ENCODE peak calls at places on chromosomes 6 and 20, in seven cellular contexts. One of them, this sample, is unnamed.
A peak's percentile ranks its signal among the peaks of the same experiment; 100 is the strongest.

GRCh38 chr20:24106155-24106800 is 117.7 kb upstream of the GGTLC1 start:
- DNase-seq in H1: no peak
- DNase-seq in HepG2: no peak
- DNase-seq in K562: no peak
- DNase-seq in NB4: no peak
- DNase-seq in A549: no peak
- DNase-seq in WTC11: no peak
- DNase-seq in this sample: peak; percentile 61

GRCh38 chr20:36061754-36062153 is 92.8 kb upstream of the EPB41L1 start:
- DNase-seq in K562: no peak
- DNase-seq in HepG2: no peak
- DNase-seq in NB4: no peak
- DNase-seq in WTC11: no peak
- DNase-seq in A549: no peak
- DNase-seq in H1: no peak
- DNase-seq in this sample: no peak

GRCh38 chr20:62741701-62742491 is 33.3 kb downstream of the NTSR1 start:
- DNase-seq in WTC11: no peak
- DNase-seq in NB4: no peak
- DNase-seq in H1: no peak
- DNase-seq in K562: no peak
- DNase-seq in A549: no peak
- DNase-seq in HepG2: no peak
- DNase-seq in this sample: no peak

GRCh38 chr6:49087372-49087771 is 375.7 kb downstream of the MMUT start:
- DNase-seq in WTC11: no peak
- DNase-seq in A549: no peak
- DNase-seq in H1: no peak
- DNase-seq in NB4: no peak
- DNase-seq in HepG2: no peak
- DNase-seq in K562: no peak
- DNase-seq in this sample: no peak

GRCh38 chr6:136063095-136063494 is 187.0 kb downstream of the MTFR2 start:
- DNase-seq in K562: no peak
- DNase-seq in H1: no peak
- DNase-seq in HepG2: no peak
- DNase-seq in WTC11: no peak
- DNase-seq in NB4: no peak
- DNase-seq in A549: no peak
- DNase-seq in this sample: no peak

GRCh38 chr6:21158873-21159272 is 434.7 kb upstream of the SOX4 start:
- DNase-seq in WTC11: no peak
- DNase-seq in NB4: no peak
- DNase-seq in K562: no peak
- DNase-seq in A549: no peak
- DNase-seq in H1: no peak
- DNase-seq in HepG2: no peak
- DNase-seq in this sample: no peak

GRCh38 chr20:48703107-48703506 is 124.7 kb downstream of the PREX1 start:
- DNase-seq in A549: no peak
- DNase-seq in K562: no peak
- DNase-seq in NB4: no peak
- DNase-seq in H1: no peak
- DNase-seq in WTC11: no peak
- DNase-seq in HepG2: no peak
- DNase-seq in this sample: no peak

GRCh38 chr20:742156-742555 is 26.1 kb downstream of the SLC52A3 start:
- DNase-seq in A549: no peak
- DNase-seq in NB4: no peak
- DNase-seq in K562: no peak
- DNase-seq in H1: no peak
- DNase-seq in WTC11: no peak
- DNase-seq in HepG2: no peak
- DNase-seq in this sample: no peak

GRCh38 chr6:162833776-162834175 is 106.0 kb downstream of the PACRG start:
- DNase-seq in A549: no peak
- DNase-seq in NB4: peak; percentile 96
- DNase-seq in WTC11: no peak
- DNase-seq in HepG2: no peak
- DNase-seq in H1: no peak
- DNase-seq in K562: no peak
- DNase-seq in this sample: no peak

GRCh38 chr6:42338573-42339218 is 113.0 kb downstream of the TRERF1 start:
- DNase-seq in HepG2: no peak
- DNase-seq in H1: no peak
- DNase-seq in A549: peak; percentile 75
- DNase-seq in WTC11: no peak
- DNase-seq in K562: no peak
- DNase-seq in NB4: peak; percentile 96
- DNase-seq in this sample: peak; percentile 84

GRCh38 chr6:132598473-132598872 is 8.9 kb upstream of the TAAR5 start:
- DNase-seq in K562: peak; percentile 22
- DNase-seq in H1: no peak
- DNase-seq in A549: peak; percentile 26
- DNase-seq in WTC11: peak; percentile 14
- DNase-seq in NB4: peak; percentile 27
- DNase-seq in HepG2: peak; percentile 57
- DNase-seq in this sample: no peak

GRCh38 chr6:41547799-41548097 is 1.6 kb downstream of the FOXP4 start:
- DNase-seq in NB4: no peak
- DNase-seq in A549: no peak
- DNase-seq in WTC11: no peak
- DNase-seq in K562: no peak
- DNase-seq in HepG2: no peak
- DNase-seq in H1: no peak
- DNase-seq in this sample: no peak

GRCh38 chr6:14917101-14917500 is 328.8 kb upstream of the JARID2 start:
- DNase-seq in H1: no peak
- DNase-seq in K562: no peak
- DNase-seq in A549: no peak
- DNase-seq in HepG2: no peak
- DNase-seq in NB4: peak; percentile 46
- DNase-seq in WTC11: no peak
- DNase-seq in this sample: no peak

GRCh38 chr20:25319241-25320034 is 71.2 kb downstream of the ABHD12 start:
- DNase-seq in WTC11: no peak
- DNase-seq in K562: no peak
- DNase-seq in H1: no peak
- DNase-seq in HepG2: no peak
- DNase-seq in NB4: no peak
- DNase-seq in A549: no peak
- DNase-seq in this sample: no peak

GRCh38 chr6:13708679-13709261 is 2.9 kb downstream of the RANBP9 start:
- DNase-seq in K562: no peak
- DNase-seq in HepG2: no peak
- DNase-seq in NB4: peak; percentile 35
- DNase-seq in A549: no peak
- DNase-seq in H1: no peak
- DNase-seq in WTC11: no peak
- DNase-seq in this sample: peak; percentile 61

GRCh38 chr6:16669227-16669626 is 92.0 kb downstream of the ATXN1 start:
- DNase-seq in A549: no peak
- DNase-seq in WTC11: no peak
- DNase-seq in H1: no peak
- DNase-seq in NB4: peak; percentile 38
- DNase-seq in K562: no peak
- DNase-seq in HepG2: peak; percentile 33
- DNase-seq in this sample: peak; percentile 94

GRCh38 chr6:111950661-111951426 is 77.6 kb upstream of the FYN start:
- DNase-seq in H1: no peak
- DNase-seq in HepG2: no peak
- DNase-seq in WTC11: no peak
- DNase-seq in K562: no peak
- DNase-seq in A549: no peak
- DNase-seq in NB4: no peak
- DNase-seq in this sample: no peak

GRCh38 chr20:23264545-23264944 is 86.0 kb upstream of the NXT1 start:
- DNase-seq in K562: no peak
- DNase-seq in A549: no peak
- DNase-seq in WTC11: no peak
- DNase-seq in HepG2: no peak
- DNase-seq in H1: no peak
- DNase-seq in NB4: no peak
- DNase-seq in this sample: no peak

GRCh38 chr6:106444777-106445507 is 84.4 kb downstream of the CRYBG1 start:
- DNase-seq in HepG2: peak; percentile 58
- DNase-seq in NB4: peak; percentile 81
- DNase-seq in A549: peak; percentile 63
- DNase-seq in H1: no peak
- DNase-seq in WTC11: no peak
- DNase-seq in K562: peak; percentile 71
- DNase-seq in this sample: peak; percentile 52

GRCh38 chr6:54579011-54579410 is 267.6 kb upstream of the FAM83B start:
- DNase-seq in H1: no peak
- DNase-seq in WTC11: no peak
- DNase-seq in K562: no peak
- DNase-seq in NB4: no peak
- DNase-seq in HepG2: no peak
- DNase-seq in A549: no peak
- DNase-seq in this sample: no peak

GRCh38 chr6:2388554-2389324 is 143.3 kb upstream of the GMDS start:
- DNase-seq in NB4: no peak
- DNase-seq in HepG2: no peak
- DNase-seq in WTC11: no peak
- DNase-seq in K562: no peak
- DNase-seq in A549: no peak
- DNase-seq in H1: no peak
- DNase-seq in this sample: no peak

GRCh38 chr6:108563292-108563691 is 2.6 kb downstream of the FOXO3 start:
- DNase-seq in H1: no peak
- DNase-seq in K562: no peak
- DNase-seq in WTC11: no peak
- DNase-seq in A549: no peak
- DNase-seq in NB4: no peak
- DNase-seq in HepG2: no peak
- DNase-seq in this sample: no peak

GRCh38 chr6:163485388-163485851 is 70.9 kb downstream of the QKI start:
- DNase-seq in NB4: peak; percentile 28
- DNase-seq in HepG2: no peak
- DNase-seq in K562: peak; percentile 59
- DNase-seq in WTC11: no peak
- DNase-seq in H1: no peak
- DNase-seq in A549: no peak
- DNase-seq in this sample: no peak

GRCh38 chr20:17570347-17571152 is 675 bp downstream of the DSTN start:
- DNase-seq in H1: peak; percentile 64
- DNase-seq in HepG2: peak; percentile 61
- DNase-seq in WTC11: peak; percentile 44
- DNase-seq in NB4: peak; percentile 66
- DNase-seq in A549: no peak
- DNase-seq in K562: peak; percentile 42
- DNase-seq in this sample: peak; percentile 69

GRCh38 chr6:170047813-170048212 is 243.1 kb downstream of the DLL1 start:
- DNase-seq in H1: no peak
- DNase-seq in NB4: peak; percentile 25
- DNase-seq in HepG2: no peak
- DNase-seq in WTC11: no peak
- DNase-seq in K562: no peak
- DNase-seq in A549: no peak
- DNase-seq in this sample: no peak

DNA sequence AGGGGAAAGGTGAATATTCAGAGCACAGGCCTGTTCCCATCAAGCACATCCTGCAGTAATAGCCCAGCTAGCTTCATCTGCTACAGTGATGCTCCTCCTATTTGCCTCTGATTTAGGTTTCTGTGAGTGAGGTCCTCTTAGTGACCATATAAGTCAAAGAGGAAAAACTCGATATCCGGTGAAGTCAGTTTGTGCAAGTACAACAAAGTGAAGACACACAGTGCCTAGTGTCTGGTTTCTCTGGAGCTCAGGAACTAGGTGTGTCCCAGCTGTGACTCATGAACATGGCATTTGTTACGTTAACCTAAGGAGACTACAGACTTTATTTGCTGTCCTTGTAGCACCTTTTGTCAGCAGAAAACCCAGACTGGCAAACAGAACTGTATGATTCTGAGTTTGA is 33.9 kb downstream of the EDN1 start:
- DNase-seq in H1: no peak
- DNase-seq in NB4: no peak
- DNase-seq in A549: peak; percentile 85
- DNase-seq in HepG2: peak; percentile 99
- DNase-seq in WTC11: no peak
- DNase-seq in K562: no peak
- DNase-seq in this sample: peak; percentile 80
- TF ChIP-seq MAX in H1: no peak
- TF ChIP-seq MAX in NB4: no peak
- TF ChIP-seq MAX in A549: peak; percentile 61
- TF ChIP-seq MAX in HepG2: no peak
- TF ChIP-seq MAX in WTC11: no peak
- TF ChIP-seq MAX in K562: no peak
- TF ChIP-seq MAX in this sample: no peak

GRCh38 chr6:118387921-118388701 is 160.0 kb upstream of the PLN start:
- DNase-seq in HepG2: no peak
- DNase-seq in H1: no peak
- DNase-seq in K562: no peak
- DNase-seq in WTC11: no peak
- DNase-seq in A549: no peak
- DNase-seq in NB4: no peak
- DNase-seq in this sample: peak; percentile 97
- TF ChIP-seq MAX in HepG2: no peak
- TF ChIP-seq MAX in H1: no peak
- TF ChIP-seq MAX in K562: no peak
- TF ChIP-seq MAX in WTC11: no peak
- TF ChIP-seq MAX in A549: no peak
- TF ChIP-seq MAX in NB4: no peak
- TF ChIP-seq MAX in this sample: no peak

DNA sequence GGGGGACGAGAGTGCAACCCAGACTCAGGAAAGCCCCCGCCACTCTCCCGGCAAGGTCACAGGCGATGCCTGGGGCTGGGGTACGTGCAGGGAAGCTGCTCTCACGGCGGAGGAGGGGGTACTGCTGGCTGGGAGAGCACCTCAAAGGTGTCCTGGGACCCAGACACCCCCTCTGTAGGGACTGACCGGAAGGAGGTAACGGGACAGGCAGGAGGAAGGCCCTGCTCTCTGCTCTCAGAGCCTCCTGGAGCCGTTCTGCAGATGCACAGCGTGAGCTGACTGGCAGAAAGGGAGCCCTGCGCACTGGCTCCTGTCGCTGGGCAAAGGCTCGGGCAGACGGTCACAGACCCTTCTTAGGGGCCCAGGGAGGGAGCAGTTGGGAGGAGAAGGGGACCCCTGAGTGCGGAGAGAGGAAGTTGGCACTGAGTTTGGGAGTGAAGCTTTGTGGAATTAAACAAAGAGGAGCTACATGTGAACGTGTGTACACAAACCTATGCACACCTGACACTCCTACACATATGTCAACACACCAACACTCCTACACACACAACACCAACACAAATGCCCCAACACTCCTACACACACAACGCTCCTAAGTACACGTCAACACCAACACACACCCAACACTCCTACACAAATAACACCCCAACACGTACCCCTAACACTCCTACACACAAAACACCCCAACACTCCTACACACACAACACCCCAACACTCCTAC is 39.7 kb upstream of the ZBP1 start:
- DNase-seq in K562: no peak
- DNase-seq in A549: no peak
- DNase-seq in H1: peak; percentile 43
- DNase-seq in HepG2: no peak
- DNase-seq in WTC11: peak; percentile 8
- DNase-seq in NB4: no peak
- DNase-seq in this sample: no peak
- TF ChIP-seq MAX in K562: no peak
- TF ChIP-seq MAX in A549: no peak
- TF ChIP-seq MAX in H1: no peak
- TF ChIP-seq MAX in HepG2: no peak
- TF ChIP-seq MAX in WTC11: no peak
- TF ChIP-seq MAX in NB4: no peak
- TF ChIP-seq MAX in this sample: no peak

GRCh38 chr6:25365159-25365558 is 86.0 kb downstream of the CARMIL1 start:
- DNase-seq in A549: no peak
- DNase-seq in K562: no peak
- DNase-seq in NB4: no peak
- DNase-seq in H1: no peak
- DNase-seq in HepG2: no peak
- DNase-seq in WTC11: no peak
- DNase-seq in this sample: no peak
- TF ChIP-seq MAX in A549: no peak
- TF ChIP-seq MAX in K562: no peak
- TF ChIP-seq MAX in NB4: no peak
- TF ChIP-seq MAX in H1: no peak
- TF ChIP-seq MAX in HepG2: no peak
- TF ChIP-seq MAX in WTC11: no peak
- TF ChIP-seq MAX in this sample: no peak